ENCODE peak calls at places on chromosomes 13 and 19, in ten cellular contexts. A is HT1080; K is GM03348; F is right cardiac atrium; R is stimulated activated CD4-positive, alpha-beta T cell treated with anti-CD3 and anti-CD28 coated beads, TNF-alpha, amount 100 ng/mL, for 1 hour; U is nephron progenitor cell; P is T-helper 1 cell; Q is NCI-H1105 treated with DMSO at 0.1 percent for 48 hours; G is cardiac fibroblast; S is MCF 10A. L is an unnamed sample.

GRCh38 chr13:109576331-109576813 is 210.0 kb downstream of the IRS2 start:
- DNase-seq in A (no peak), K (no peak), F (no peak), R (no peak), U (no peak), P (no peak), Q (no peak), G (peak), S (no peak), L (peak)

GRCh38 chr19:31269425-31270127 is 79.7 kb downstream of the TSHZ3 start:
- DNase-seq in A (no peak), K (no peak), F (peak), R (no peak), U (no peak), P (no peak), Q (no peak), G (no peak), S (no peak), L (no peak)

GRCh38 chr13:111304603-111305289 is 15.7 kb upstream of the TEX29 start:
- DNase-seq in A (no peak), K (no peak), F (no peak), R (no peak), U (no peak), P (no peak), Q (no peak), G (no peak), S (no peak), L (no peak)

GRCh38 chr13:20689291-20689690 is 14.2 kb upstream of the IL17D start:
- DNase-seq in A (no peak), K (no peak), F (no peak), R (no peak), U (no peak), P (no peak), Q (no peak), G (no peak), S (no peak), L (peak)

GRCh38 chr19:13689050-13689449 is 75.3 kb upstream of the MRI1 start:
- DNase-seq in A (peak), K (peak), F (no peak), R (no peak), U (no peak), P (no peak), Q (no peak), G (peak), S (peak), L (no peak)

GRCh38 chr19:35291259-35291658 is 702 bp upstream of the MAG start:
- DNase-seq in A (no peak), K (no peak), F (no peak), R (no peak), U (no peak), P (no peak), Q (no peak), G (no peak), S (no peak), L (no peak)

GRCh38 chr13:95137096-95137495 is 164.2 kb downstream of the ABCC4 start:
- DNase-seq in A (peak), K (no peak), F (no peak), R (no peak), U (no peak), P (no peak), Q (no peak), G (peak), S (no peak), L (peak)

GRCh38 chr13:30486230-30487074 is 20.7 kb upstream of the HMGB1 start:
- DNase-seq in A (no peak), K (no peak), F (no peak), R (no peak), U (no peak), P (no peak), Q (no peak), G (no peak), S (no peak), L (peak)

GRCh38 chr13:110882972-110883371 is 31.9 kb downstream of the ANKRD10 start:
- DNase-seq in A (no peak), K (peak), F (no peak), R (no peak), U (no peak), P (no peak), Q (no peak), G (no peak), S (no peak), L (no peak)

GRCh38 chr13:109155301-109155761 is 525.9 kb downstream of the MYO16 start:
- DNase-seq in A (peak), K (peak), F (no peak), R (no peak), U (no peak), P (no peak), Q (no peak), G (peak), S (peak), L (peak)

GRCh38 chr19:10895363-10895762 is 24.0 kb downstream of the CARM1 start:
- DNase-seq in A (no peak), K (no peak), F (no peak), R (no peak), U (no peak), P (no peak), Q (no peak), G (no peak), S (no peak), L (no peak)

GRCh38 chr19:2455481-2456300 is 1.1 kb downstream of the LMNB2 start:
- DNase-seq in A (no peak), K (peak), F (peak), R (peak), U (peak), P (peak), Q (no peak), G (peak), S (peak), L (no peak)

GRCh38 chr13:93522486-93522885 is 295.9 kb downstream of the GPC6 start:
- DNase-seq in A (no peak), K (peak), F (no peak), R (no peak), U (no peak), P (no peak), Q (no peak), G (no peak), S (no peak), L (no peak)

GRCh38 chr19:22595918-22596341 is 38.2 kb upstream of the ZNF492 start:
- DNase-seq in A (no peak), K (no peak), F (peak), R (no peak), U (no peak), P (no peak), Q (no peak), G (no peak), S (no peak), L (no peak)

GRCh38 chr13:111506621-111507020 is 186.2 kb downstream of the TEX29 start:
- DNase-seq in A (no peak), K (no peak), F (no peak), R (no peak), U (no peak), P (no peak), Q (no peak), G (no peak), S (no peak), L (no peak)

GRCh38 chr13:83827338-83827737 is 54.9 kb downstream of the SLITRK1 start:
- DNase-seq in A (peak), K (no peak), F (no peak), R (no peak), U (no peak), P (no peak), Q (no peak), G (no peak), S (peak), L (peak)

GRCh38 chr19:30367001-30367400 is 5.2 kb upstream of the ZNF536 start:
- DNase-seq in A (no peak), K (no peak), F (no peak), R (no peak), U (no peak), P (no peak), Q (no peak), G (no peak), S (no peak), L (no peak)

GRCh38 chr19:15285896-15286591 is 46.3 kb downstream of the BRD4 start:
- DNase-seq in A (no peak), K (no peak), F (no peak), R (no peak), U (no peak), P (no peak), Q (no peak), G (no peak), S (no peak), L (no peak)

GRCh38 chr19:16825312-16826168 is 3.7 kb upstream of the SIN3B start:
- DNase-seq in A (no peak), K (peak), F (peak), R (no peak), U (peak), P (no peak), Q (peak), G (peak), S (peak), L (peak)

GRCh38 chr13:106077017-106077416 is 458.4 kb downstream of the EFNB2 start:
- DNase-seq in A (no peak), K (no peak), F (no peak), R (no peak), U (no peak), P (no peak), Q (no peak), G (no peak), S (no peak), L (no peak)

GRCh38 chr19:41928221-41928683 is at the start of gene ERFL:
- DNase-seq in A (peak), K (peak), F (peak), R (no peak), U (peak), P (no peak), Q (no peak), G (no peak), S (no peak), L (no peak)

GRCh38 chr13:44837250-44837649 is 152.0 kb downstream of the NUFIP1 start:
- DNase-seq in A (no peak), K (peak), F (no peak), R (no peak), U (no peak), P (no peak), Q (no peak), G (peak), S (peak), L (peak)

GRCh38 chr19:7983286-7983950 is 22.0 kb downstream of the ELAVL1 start:
- DNase-seq in A (no peak), K (no peak), F (peak), R (no peak), U (no peak), P (no peak), Q (no peak), G (no peak), S (no peak), L (no peak)

GRCh38 chr13:66887088-66887487 is 343.0 kb downstream of the PCDH9 start:
- DNase-seq in A (no peak), K (no peak), F (peak), R (no peak), U (no peak), P (no peak), Q (peak), G (peak), S (no peak), L (no peak)

GRCh38 chr13:28313579-28313978 is 175.2 kb downstream of the PAN3 start:
- DNase-seq in A (peak), K (peak), F (no peak), R (no peak), U (no peak), P (no peak), Q (no peak), G (peak), S (no peak), L (no peak)

GRCh38 chr19:27851543-27852060 is 1361.3 kb downstream of the UQCRFS1 start:
- DNase-seq in A (no peak), K (no peak), F (no peak), R (no peak), U (no peak), P (no peak), Q (no peak), G (no peak), S (no peak), L (no peak)

GRCh38 chr13:102440259-102440936 is 38.5 kb upstream of the FGF14 start:
- DNase-seq in A (no peak), K (no peak), F (no peak), R (no peak), U (no peak), P (no peak), Q (peak), G (no peak), S (peak), L (peak)

GRCh38 chr13:23618341-23618740 is 48.1 kb downstream of the TNFRSF19 start:
- DNase-seq in A (peak), K (peak), F (no peak), R (no peak), U (no peak), P (no peak), Q (no peak), G (peak), S (peak), L (peak)

GRCh38 chr19:16153582-16154336 is 10.3 kb downstream of the HSH2D start:
- DNase-seq in A (peak), K (no peak), F (no peak), R (no peak), U (peak), P (no peak), Q (no peak), G (no peak), S (no peak), L (no peak)

GRCh38 chr19:34260771-34261173 is 6.4 kb downstream of the GARRE1 start:
- DNase-seq in A (no peak), K (peak), F (no peak), R (no peak), U (no peak), P (no peak), Q (no peak), G (peak), S (no peak), L (no peak)

GRCh38 chr13:75481176-75482069 is 546 bp downstream of the TBC1D4 start:
- DNase-seq in A (peak), K (peak), F (peak), R (peak), U (peak), P (no peak), Q (peak), G (peak), S (peak), L (no peak)

GRCh38 chr13:33353210-33353609 is 67.7 kb upstream of the STARD13 start:
- DNase-seq in A (no peak), K (no peak), F (peak), R (no peak), U (no peak), P (no peak), Q (no peak), G (no peak), S (no peak), L (no peak)

GRCh38 chr13:22915442-22916082 is 265.2 kb upstream of the SGCG start:
- DNase-seq in A (no peak), K (peak), F (peak), R (no peak), U (peak), P (no peak), Q (peak), G (peak), S (peak), L (peak)

GRCh38 chr13:31234729-31235128 is 35.0 kb downstream of the B3GLCT start:
- DNase-seq in A (no peak), K (peak), F (no peak), R (no peak), U (no peak), P (no peak), Q (no peak), G (peak), S (no peak), L (peak)

GRCh38 chr13:97300871-97301270 is 78.7 kb downstream of the MBNL2 start:
- DNase-seq in A (no peak), K (no peak), F (no peak), R (no peak), U (no peak), P (no peak), Q (no peak), G (no peak), S (no peak), L (no peak)

GRCh38 chr19:40184273-40184672 is 7.0 kb upstream of the MAP3K10 start:
- DNase-seq in A (no peak), K (no peak), F (no peak), R (no peak), U (no peak), P (no peak), Q (no peak), G (no peak), S (no peak), L (no peak)